ENCODE peak calls at places on chromosomes 5 and 9, in five cellular contexts. B is transverse colon, H is fibroblast of lung, S is brain microvascular endothelial cell, C is lung. D is an unnamed sample.

GRCh38 chr5:99130081-99130480 is 201.3 kb upstream of the CHD1 start:
- DNase-seq in B (no peak), H (no peak), S (no peak), C (no peak), D (no peak)

GRCh38 chr5:85132269-85132668 is 747.6 kb upstream of the EDIL3 start:
- DNase-seq in B (no peak), H (peak; percentile 69), S (no peak), C (no peak), D (peak; percentile 3)

GRCh38 chr9:91273853-91274552 is 87.7 kb downstream of the AUH start:
- DNase-seq in B (no peak), H (peak; percentile 65), S (peak; percentile 31), C (no peak), D (no peak)

GRCh38 chr9:92426501-92426900 is 2.2 kb upstream of the OMD start:
- DNase-seq in B (no peak), H (no peak), S (no peak), C (no peak), D (no peak)

GRCh38 chr9:115212832-115213231 is 94.9 kb upstream of the TNC start:
- DNase-seq in B (no peak), H (no peak), S (no peak), C (no peak), D (no peak)

GRCh38 chr9:109203761-109204360 is 36.8 kb upstream of the FRRS1L start:
- DNase-seq in B (no peak), H (no peak), S (no peak), C (no peak), D (no peak)

GRCh38 chr5:141692919-141693848 is 11.2 kb upstream of the ARAP3 start:
- DNase-seq in B (no peak), H (peak; percentile 11), S (no peak), C (no peak), D (no peak)

GRCh38 chr9:36603006-36603405 is 30.3 kb downstream of the MELK start:
- DNase-seq in B (no peak), H (peak; percentile 43), S (peak; percentile 18), C (no peak), D (no peak)

GRCh38 chr5:21701317-21701716 is 1151.8 kb downstream of the CDH12 start:
- DNase-seq in B (no peak), H (no peak), S (no peak), C (no peak), D (no peak)

GRCh38 chr9:33166263-33167083 is 663 bp downstream of the B4GALT1 start:
- DNase-seq in B (peak; percentile 63), H (peak; percentile 31), S (no peak), C (peak; percentile 48), D (no peak)

GRCh38 chr9:131233556-131233955 is 42.8 kb downstream of the FAM78A start:
- DNase-seq in B (no peak), H (no peak), S (no peak), C (no peak), D (no peak)
- H3K4me3 ChIP-seq in B (no peak overlapping the region), H (no peak overlapping the region), S (no peak overlapping the region), C (no peak overlapping the region), D (no peak overlapping the region)

DNA sequence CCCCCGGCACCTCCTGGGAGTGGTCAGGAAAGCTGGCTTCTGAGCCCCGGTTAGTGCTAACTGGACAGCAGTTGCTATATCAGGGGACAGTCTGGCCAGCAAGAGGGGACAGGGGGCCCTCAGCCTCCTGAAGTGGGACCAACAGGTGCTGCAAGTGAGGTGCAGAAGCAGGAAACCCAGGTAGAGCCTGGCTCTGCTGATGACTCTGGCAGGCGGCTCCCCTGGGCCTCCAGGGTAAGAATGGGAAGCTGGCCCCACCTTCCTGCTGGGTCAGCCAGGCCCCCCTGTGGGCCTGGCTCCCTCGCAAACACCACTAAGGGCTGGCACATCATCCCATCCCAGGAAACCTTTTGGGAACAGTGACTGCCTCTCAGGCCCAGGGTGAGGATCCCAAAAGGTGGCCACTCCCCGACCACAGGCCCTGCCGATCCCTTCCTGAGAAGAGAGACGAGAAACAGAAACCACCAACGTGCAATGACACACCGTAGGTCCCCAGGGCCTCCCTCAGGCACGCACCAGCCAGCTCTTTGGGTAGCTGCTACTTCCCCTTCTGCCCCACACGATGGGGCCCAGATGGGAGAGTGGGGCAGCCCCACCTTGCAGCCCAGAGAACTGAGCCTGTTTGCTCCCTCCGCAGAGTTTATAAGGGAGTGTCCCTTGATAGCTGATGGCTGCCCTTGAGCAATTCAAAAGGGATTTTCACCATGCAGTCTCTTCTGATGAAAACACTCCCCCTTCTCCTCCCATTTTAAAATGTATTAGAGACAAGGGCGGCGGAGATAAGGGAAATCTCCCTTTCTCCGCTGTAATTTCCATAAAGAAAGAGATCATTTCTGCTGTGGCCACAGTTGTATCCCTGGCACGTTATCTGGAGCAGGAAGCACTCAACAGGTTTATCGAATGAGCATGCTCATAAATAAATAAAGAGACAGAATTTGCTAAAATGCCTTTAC is 76.8 kb downstream of the STK10 start:
- DNase-seq in B (peak; percentile 68), H (peak; percentile 56), S (peak; percentile 44), C (peak; percentile 46), D (no peak)
- H3K4me3 ChIP-seq in B (peak overlapping the region; percentile 7), H (no peak overlapping the region), S (no peak overlapping the region), C (no peak overlapping the region), D (peak overlapping the region; percentile 21)

DNA sequence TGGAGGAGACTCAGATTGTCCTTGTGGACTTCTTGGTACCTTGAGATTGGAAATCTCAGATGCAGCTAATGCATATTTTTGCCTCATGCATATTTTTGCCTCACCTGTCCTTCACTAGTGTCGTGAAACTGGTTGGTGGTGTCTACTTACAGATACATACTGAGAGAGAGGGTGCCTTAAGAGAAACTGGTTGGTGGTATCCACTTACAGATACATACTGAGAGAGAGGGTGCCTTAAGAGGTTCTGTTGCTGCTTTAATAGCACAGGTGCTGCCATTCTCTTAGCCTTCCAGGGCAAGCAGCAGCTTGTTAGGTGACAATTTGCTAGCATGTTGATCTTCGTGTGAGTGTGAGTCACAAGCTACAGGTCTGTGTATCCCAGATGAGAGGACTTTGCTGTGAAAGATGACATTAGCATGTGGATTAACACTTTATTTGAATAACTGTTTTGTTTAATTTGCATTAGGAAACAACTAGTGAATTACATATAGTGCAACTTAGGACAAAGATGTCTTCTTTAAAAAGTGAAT is 1.4 kb downstream of the PTTG1 start:
- DNase-seq in B (no peak), H (no peak), S (no peak), C (no peak), D (no peak)
- H3K4me3 ChIP-seq in B (no peak overlapping the region), H (peak overlapping the region; percentile 58), S (peak overlapping the region; percentile 74), C (no peak overlapping the region), D (peak overlapping the region; percentile 71)

DNA sequence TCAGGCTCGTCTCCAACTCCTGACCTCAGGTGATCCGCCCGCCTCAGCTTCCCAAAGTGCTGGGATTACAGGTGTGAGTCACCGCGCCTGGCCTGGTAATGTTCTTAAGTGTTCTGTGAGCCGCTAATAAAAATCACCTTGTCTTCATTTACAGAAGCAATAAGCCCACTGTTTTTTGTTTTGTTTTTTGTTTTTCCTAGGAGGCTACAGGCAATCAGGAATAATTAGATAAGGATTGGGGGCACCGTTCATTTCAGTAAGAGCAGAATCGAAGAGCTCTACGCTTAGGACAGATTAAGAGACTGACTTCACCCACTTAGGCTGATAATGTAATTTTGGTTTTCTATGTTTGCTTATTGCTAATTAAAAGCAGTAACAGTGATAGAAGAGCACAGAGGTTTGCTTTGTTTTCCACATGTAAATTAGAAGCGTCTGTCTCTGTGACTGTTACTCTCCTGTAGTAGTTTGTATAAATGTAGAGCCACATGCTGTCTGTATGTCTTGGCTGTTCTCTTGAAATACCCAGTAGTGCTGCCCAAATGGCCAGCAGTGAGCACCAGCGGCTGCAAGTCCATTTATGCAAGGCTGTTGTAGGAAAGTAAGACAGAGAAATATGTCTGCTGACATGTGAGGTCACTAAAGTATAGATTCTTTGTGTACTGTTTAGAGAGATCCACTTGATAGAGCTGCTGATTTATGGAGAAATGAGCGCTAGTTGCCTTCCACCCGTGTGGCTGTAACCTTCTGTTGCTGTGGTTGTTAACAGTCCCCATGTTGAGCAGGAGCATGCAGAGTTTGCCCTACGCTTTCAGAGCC is 30.5 kb downstream of the TRIO start:
- DNase-seq in B (no peak), H (peak; percentile 44), S (no peak), C (no peak), D (no peak)
- H3K4me3 ChIP-seq in B (no peak overlapping the region), H (no peak overlapping the region), S (no peak overlapping the region), C (no peak overlapping the region), D (no peak overlapping the region)

GRCh38 chr5:178336889-178337785 is 104.5 kb upstream of the PHYKPL start:
- DNase-seq in B (no peak), H (no peak), S (no peak), C (no peak), D (no peak)

GRCh38 chr5:178338750-178339144 is 106.1 kb upstream of the PHYKPL start:
- DNase-seq in B (no peak), H (no peak), S (no peak), C (no peak), D (no peak)

GRCh38 chr5:178339272-178339671 is 106.7 kb upstream of the PHYKPL start:
- DNase-seq in B (no peak), H (no peak), S (no peak), C (no peak), D (no peak)

GRCh38 chr5:178340187-178340586 is 107.6 kb upstream of the PHYKPL start:
- DNase-seq in B (no peak), H (no peak), S (no peak), C (no peak), D (no peak)

GRCh38 chr5:178338126-178338749 is 105.6 kb upstream of the PHYKPL start:
- DNase-seq in B (no peak), H (no peak), S (no peak), C (no peak), D (no peak)
- H3K4me3 ChIP-seq in B (no peak overlapping the region), H (no peak overlapping the region), S (no peak overlapping the region), C (no peak overlapping the region), D (no peak overlapping the region)

DNA sequence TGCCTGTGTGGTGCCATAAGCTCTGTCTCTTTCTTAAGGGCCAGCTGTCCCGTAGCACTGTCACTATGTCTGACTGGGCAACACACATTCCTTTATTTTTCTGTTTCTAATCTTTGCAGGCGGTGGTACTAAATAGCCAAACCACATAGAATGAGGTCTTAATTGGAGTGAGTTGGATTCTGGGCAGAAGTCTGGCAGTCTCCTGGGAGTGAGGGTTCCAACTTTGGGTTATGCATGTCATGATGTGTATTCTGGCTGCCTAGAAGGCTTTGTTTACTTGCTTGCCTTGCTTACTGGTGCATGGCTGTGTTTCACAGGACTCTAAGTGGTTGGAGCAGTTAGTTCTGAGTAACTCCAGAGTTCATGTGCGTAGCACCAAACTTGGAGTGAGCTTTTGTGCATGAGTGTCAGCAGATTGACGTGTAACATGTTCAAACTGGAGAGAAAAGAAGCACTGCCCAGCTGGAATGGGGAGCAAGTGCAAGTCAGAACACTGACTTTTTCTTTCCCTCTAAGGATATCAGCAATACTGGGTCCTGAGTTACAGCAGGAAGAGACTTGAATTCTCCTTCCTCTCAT is 185.9 kb downstream of the PCSK1 start:
- DNase-seq in B (no peak), H (peak; percentile 94), S (no peak), C (no peak), D (no peak)
- H3K4me3 ChIP-seq in B (no peak overlapping the region), H (no peak overlapping the region), S (no peak overlapping the region), C (no peak overlapping the region), D (no peak overlapping the region)

GRCh38 chr9:136792321-136793062 is 1.3 kb downstream of the TMEM141 start:
- DNase-seq in B (no peak), H (no peak), S (no peak), C (no peak), D (no peak)
- H3K4me3 ChIP-seq in B (peak overlapping the region; percentile 58), H (no peak overlapping the region), S (peak overlapping the region; percentile 85), C (no peak overlapping the region), D (peak overlapping the region; percentile 94)

DNA sequence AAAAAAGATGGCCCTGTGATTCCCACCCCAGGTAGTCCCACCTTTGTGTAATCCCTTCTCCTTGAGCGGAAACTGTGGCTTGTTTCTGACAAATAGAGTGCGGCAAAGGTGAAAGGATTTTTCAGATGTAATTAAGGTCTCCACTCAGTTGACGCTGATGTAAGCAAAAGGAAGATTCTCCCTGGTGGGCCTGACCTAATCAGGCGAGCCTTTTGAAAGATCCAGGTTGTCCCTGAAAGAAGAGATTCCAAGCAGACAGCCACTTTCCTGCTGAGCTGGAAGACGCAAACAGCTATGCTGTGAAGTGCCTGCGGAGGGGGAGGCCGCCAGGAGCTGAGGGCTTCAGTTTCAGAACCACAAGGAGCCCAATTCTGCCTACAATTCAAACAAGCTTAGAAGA is 24.1 kb downstream of the PTGES start:
- DNase-seq in B (no peak), H (no peak), S (no peak), C (no peak), D (no peak)
- H3K4me3 ChIP-seq in B (no peak overlapping the region), H (no peak overlapping the region), S (no peak overlapping the region), C (no peak overlapping the region), D (no peak overlapping the region)

D was measured in AG04449.